ENCODE peak calls at places on chromosomes 11 and 22, in ten cellular contexts. One of them, this sample, is unnamed.

GRCh38 chr11:64096835-64097234 is 61.1 kb downstream of the FLRT1 start:
- DNase-seq in vagina: no peak
- DNase-seq in HL-60: no peak
- DNase-seq in activated naive CD4-positive, alpha-beta T cell treated with anti-CD3 and anti-CD28 coated beads for 36 hours: no peak
- DNase-seq in nephron progenitor cell: no peak
- DNase-seq in stimulated activated CD4-positive, alpha-beta T cell treated with anti-CD3 and anti-CD28 coated beads, Interleukin-12 subunit alpha, Interleukin-12 subunit beta, amount 100 ng/mL, for 4 hours: no peak
- DNase-seq in B cell: no peak
- DNase-seq in right lobe of liver: no peak
- DNase-seq in activated T-cell treated with anti-CD3 and anti-CD28 coated beads for 48 hours: no peak
- DNase-seq in osteoblast: no peak
- DNase-seq in this sample: no peak

GRCh38 chr11:77752518-77752917 is 68.0 kb downstream of the RSF1 start:
- DNase-seq in vagina: no peak
- DNase-seq in HL-60: no peak
- DNase-seq in activated naive CD4-positive, alpha-beta T cell treated with anti-CD3 and anti-CD28 coated beads for 36 hours: no peak
- DNase-seq in nephron progenitor cell: no peak
- DNase-seq in stimulated activated CD4-positive, alpha-beta T cell treated with anti-CD3 and anti-CD28 coated beads, Interleukin-12 subunit alpha, Interleukin-12 subunit beta, amount 100 ng/mL, for 4 hours: no peak
- DNase-seq in B cell: no peak
- DNase-seq in right lobe of liver: no peak
- DNase-seq in activated T-cell treated with anti-CD3 and anti-CD28 coated beads for 48 hours: no peak
- DNase-seq in osteoblast: no peak
- DNase-seq in this sample: no peak

GRCh38 chr11:94002226-94002625 is 18.9 kb upstream of the HEPHL1 start:
- DNase-seq in vagina: no peak
- DNase-seq in HL-60: no peak
- DNase-seq in activated naive CD4-positive, alpha-beta T cell treated with anti-CD3 and anti-CD28 coated beads for 36 hours: no peak
- DNase-seq in nephron progenitor cell: no peak
- DNase-seq in stimulated activated CD4-positive, alpha-beta T cell treated with anti-CD3 and anti-CD28 coated beads, Interleukin-12 subunit alpha, Interleukin-12 subunit beta, amount 100 ng/mL, for 4 hours: no peak
- DNase-seq in B cell: no peak
- DNase-seq in right lobe of liver: no peak
- DNase-seq in activated T-cell treated with anti-CD3 and anti-CD28 coated beads for 48 hours: no peak
- DNase-seq in osteoblast: no peak
- DNase-seq in this sample: no peak

GRCh38 chr11:2778630-2779498 is 79.1 kb upstream of the KCNQ1OT1 start:
- DNase-seq in vagina: peak; percentile 90
- DNase-seq in HL-60: no peak
- DNase-seq in activated naive CD4-positive, alpha-beta T cell treated with anti-CD3 and anti-CD28 coated beads for 36 hours: peak; percentile 3
- DNase-seq in nephron progenitor cell: no peak
- DNase-seq in stimulated activated CD4-positive, alpha-beta T cell treated with anti-CD3 and anti-CD28 coated beads, Interleukin-12 subunit alpha, Interleukin-12 subunit beta, amount 100 ng/mL, for 4 hours: no peak
- DNase-seq in B cell: no peak
- DNase-seq in right lobe of liver: peak; percentile 86
- DNase-seq in activated T-cell treated with anti-CD3 and anti-CD28 coated beads for 48 hours: no peak
- DNase-seq in osteoblast: peak; percentile 98
- DNase-seq in this sample: peak; percentile 35

GRCh38 chr11:131094828-131095227 is 178.5 kb upstream of the SNX19 start:
- DNase-seq in vagina: no peak
- DNase-seq in HL-60: no peak
- DNase-seq in activated naive CD4-positive, alpha-beta T cell treated with anti-CD3 and anti-CD28 coated beads for 36 hours: no peak
- DNase-seq in nephron progenitor cell: no peak
- DNase-seq in stimulated activated CD4-positive, alpha-beta T cell treated with anti-CD3 and anti-CD28 coated beads, Interleukin-12 subunit alpha, Interleukin-12 subunit beta, amount 100 ng/mL, for 4 hours: no peak
- DNase-seq in B cell: no peak
- DNase-seq in right lobe of liver: no peak
- DNase-seq in activated T-cell treated with anti-CD3 and anti-CD28 coated beads for 48 hours: no peak
- DNase-seq in osteoblast: no peak
- DNase-seq in this sample: no peak

GRCh38 chr11:64610596-64610995 is 19.6 kb downstream of the SLC22A12 start:
- DNase-seq in vagina: no peak
- DNase-seq in HL-60: no peak
- DNase-seq in activated naive CD4-positive, alpha-beta T cell treated with anti-CD3 and anti-CD28 coated beads for 36 hours: no peak
- DNase-seq in nephron progenitor cell: no peak
- DNase-seq in stimulated activated CD4-positive, alpha-beta T cell treated with anti-CD3 and anti-CD28 coated beads, Interleukin-12 subunit alpha, Interleukin-12 subunit beta, amount 100 ng/mL, for 4 hours: no peak
- DNase-seq in B cell: no peak
- DNase-seq in right lobe of liver: peak; percentile 18
- DNase-seq in activated T-cell treated with anti-CD3 and anti-CD28 coated beads for 48 hours: no peak
- DNase-seq in osteoblast: no peak
- DNase-seq in this sample: no peak

GRCh38 chr11:76626921-76627391 is 43.6 kb downstream of the LRRC32 start:
- DNase-seq in vagina: peak; percentile 84
- DNase-seq in HL-60: peak; percentile 92
- DNase-seq in activated naive CD4-positive, alpha-beta T cell treated with anti-CD3 and anti-CD28 coated beads for 36 hours: peak; percentile 58
- DNase-seq in nephron progenitor cell: no peak
- DNase-seq in stimulated activated CD4-positive, alpha-beta T cell treated with anti-CD3 and anti-CD28 coated beads, Interleukin-12 subunit alpha, Interleukin-12 subunit beta, amount 100 ng/mL, for 4 hours: no peak
- DNase-seq in B cell: peak; percentile 86
- DNase-seq in right lobe of liver: no peak
- DNase-seq in activated T-cell treated with anti-CD3 and anti-CD28 coated beads for 48 hours: peak; percentile 63
- DNase-seq in osteoblast: peak; percentile 77
- DNase-seq in this sample: peak; percentile 90

GRCh38 chr22:23538502-23538860 is 41.6 kb downstream of the IGLL1 start:
- DNase-seq in vagina: no peak
- DNase-seq in HL-60: no peak
- DNase-seq in activated naive CD4-positive, alpha-beta T cell treated with anti-CD3 and anti-CD28 coated beads for 36 hours: no peak
- DNase-seq in nephron progenitor cell: no peak
- DNase-seq in stimulated activated CD4-positive, alpha-beta T cell treated with anti-CD3 and anti-CD28 coated beads, Interleukin-12 subunit alpha, Interleukin-12 subunit beta, amount 100 ng/mL, for 4 hours: no peak
- DNase-seq in B cell: no peak
- DNase-seq in right lobe of liver: peak; percentile 34
- DNase-seq in activated T-cell treated with anti-CD3 and anti-CD28 coated beads for 48 hours: no peak
- DNase-seq in osteoblast: no peak
- DNase-seq in this sample: no peak

GRCh38 chr11:134202661-134203060 is 21.1 kb downstream of the NCAPD3 start:
- DNase-seq in vagina: no peak
- DNase-seq in HL-60: no peak
- DNase-seq in activated naive CD4-positive, alpha-beta T cell treated with anti-CD3 and anti-CD28 coated beads for 36 hours: no peak
- DNase-seq in nephron progenitor cell: no peak
- DNase-seq in stimulated activated CD4-positive, alpha-beta T cell treated with anti-CD3 and anti-CD28 coated beads, Interleukin-12 subunit alpha, Interleukin-12 subunit beta, amount 100 ng/mL, for 4 hours: no peak
- DNase-seq in B cell: no peak
- DNase-seq in right lobe of liver: no peak
- DNase-seq in activated T-cell treated with anti-CD3 and anti-CD28 coated beads for 48 hours: no peak
- DNase-seq in osteoblast: no peak
- DNase-seq in this sample: no peak

GRCh38 chr11:102810943-102811528 is 13.1 kb upstream of the MMP1 start:
- DNase-seq in vagina: no peak
- DNase-seq in HL-60: no peak
- DNase-seq in activated naive CD4-positive, alpha-beta T cell treated with anti-CD3 and anti-CD28 coated beads for 36 hours: no peak
- DNase-seq in nephron progenitor cell: no peak
- DNase-seq in stimulated activated CD4-positive, alpha-beta T cell treated with anti-CD3 and anti-CD28 coated beads, Interleukin-12 subunit alpha, Interleukin-12 subunit beta, amount 100 ng/mL, for 4 hours: no peak
- DNase-seq in B cell: no peak
- DNase-seq in right lobe of liver: no peak
- DNase-seq in activated T-cell treated with anti-CD3 and anti-CD28 coated beads for 48 hours: no peak
- DNase-seq in osteoblast: peak; percentile 50
- DNase-seq in this sample: no peak

GRCh38 chr11:78101073-78101472 is 21.4 kb upstream of the NDUFC2 start:
- DNase-seq in vagina: no peak
- DNase-seq in HL-60: no peak
- DNase-seq in activated naive CD4-positive, alpha-beta T cell treated with anti-CD3 and anti-CD28 coated beads for 36 hours: no peak
- DNase-seq in nephron progenitor cell: no peak
- DNase-seq in stimulated activated CD4-positive, alpha-beta T cell treated with anti-CD3 and anti-CD28 coated beads, Interleukin-12 subunit alpha, Interleukin-12 subunit beta, amount 100 ng/mL, for 4 hours: no peak
- DNase-seq in B cell: no peak
- DNase-seq in right lobe of liver: no peak
- DNase-seq in activated T-cell treated with anti-CD3 and anti-CD28 coated beads for 48 hours: no peak
- DNase-seq in osteoblast: no peak
- DNase-seq in this sample: no peak

GRCh38 chr11:12120031-12121008 is 9.9 kb downstream of the MICAL2 start:
- DNase-seq in vagina: no peak
- DNase-seq in HL-60: no peak
- DNase-seq in activated naive CD4-positive, alpha-beta T cell treated with anti-CD3 and anti-CD28 coated beads for 36 hours: no peak
- DNase-seq in nephron progenitor cell: no peak
- DNase-seq in stimulated activated CD4-positive, alpha-beta T cell treated with anti-CD3 and anti-CD28 coated beads, Interleukin-12 subunit alpha, Interleukin-12 subunit beta, amount 100 ng/mL, for 4 hours: no peak
- DNase-seq in B cell: no peak
- DNase-seq in right lobe of liver: no peak
- DNase-seq in activated T-cell treated with anti-CD3 and anti-CD28 coated beads for 48 hours: no peak
- DNase-seq in osteoblast: peak; percentile 83
- DNase-seq in this sample: no peak

GRCh38 chr11:68954970-68955958 is 25.5 kb downstream of the MRGPRD start:
- DNase-seq in vagina: no peak
- DNase-seq in HL-60: peak; percentile 54
- DNase-seq in activated naive CD4-positive, alpha-beta T cell treated with anti-CD3 and anti-CD28 coated beads for 36 hours: no peak
- DNase-seq in nephron progenitor cell: peak; percentile 24
- DNase-seq in stimulated activated CD4-positive, alpha-beta T cell treated with anti-CD3 and anti-CD28 coated beads, Interleukin-12 subunit alpha, Interleukin-12 subunit beta, amount 100 ng/mL, for 4 hours: no peak
- DNase-seq in B cell: peak; percentile 22
- DNase-seq in right lobe of liver: no peak
- DNase-seq in activated T-cell treated with anti-CD3 and anti-CD28 coated beads for 48 hours: no peak
- DNase-seq in osteoblast: peak; percentile 95
- DNase-seq in this sample: no peak

GRCh38 chr22:37631448-37632173 is 7.9 kb upstream of the SH3BP1 start:
- DNase-seq in vagina: no peak
- DNase-seq in HL-60: no peak
- DNase-seq in activated naive CD4-positive, alpha-beta T cell treated with anti-CD3 and anti-CD28 coated beads for 36 hours: no peak
- DNase-seq in nephron progenitor cell: no peak
- DNase-seq in stimulated activated CD4-positive, alpha-beta T cell treated with anti-CD3 and anti-CD28 coated beads, Interleukin-12 subunit alpha, Interleukin-12 subunit beta, amount 100 ng/mL, for 4 hours: no peak
- DNase-seq in B cell: no peak
- DNase-seq in right lobe of liver: no peak
- DNase-seq in activated T-cell treated with anti-CD3 and anti-CD28 coated beads for 48 hours: no peak
- DNase-seq in osteoblast: peak; percentile 83
- DNase-seq in this sample: peak; percentile 80

GRCh38 chr11:3877252-3878035 is 22.0 kb downstream of the STIM1 start:
- DNase-seq in vagina: no peak
- DNase-seq in HL-60: no peak
- DNase-seq in activated naive CD4-positive, alpha-beta T cell treated with anti-CD3 and anti-CD28 coated beads for 36 hours: no peak
- DNase-seq in nephron progenitor cell: no peak
- DNase-seq in stimulated activated CD4-positive, alpha-beta T cell treated with anti-CD3 and anti-CD28 coated beads, Interleukin-12 subunit alpha, Interleukin-12 subunit beta, amount 100 ng/mL, for 4 hours: no peak
- DNase-seq in B cell: no peak
- DNase-seq in right lobe of liver: no peak
- DNase-seq in activated T-cell treated with anti-CD3 and anti-CD28 coated beads for 48 hours: no peak
- DNase-seq in osteoblast: no peak
- DNase-seq in this sample: no peak

GRCh38 chr11:46736615-46737014 is 17.6 kb downstream of the F2 start:
- DNase-seq in vagina: no peak
- DNase-seq in HL-60: no peak
- DNase-seq in activated naive CD4-positive, alpha-beta T cell treated with anti-CD3 and anti-CD28 coated beads for 36 hours: no peak
- DNase-seq in nephron progenitor cell: no peak
- DNase-seq in stimulated activated CD4-positive, alpha-beta T cell treated with anti-CD3 and anti-CD28 coated beads, Interleukin-12 subunit alpha, Interleukin-12 subunit beta, amount 100 ng/mL, for 4 hours: no peak
- DNase-seq in B cell: no peak
- DNase-seq in right lobe of liver: no peak
- DNase-seq in activated T-cell treated with anti-CD3 and anti-CD28 coated beads for 48 hours: no peak
- DNase-seq in osteoblast: peak; percentile 31
- DNase-seq in this sample: no peak

GRCh38 chr11:35549787-35550186 is 24.4 kb upstream of the PAMR1 start:
- DNase-seq in vagina: peak; percentile 69
- DNase-seq in HL-60: no peak
- DNase-seq in activated naive CD4-positive, alpha-beta T cell treated with anti-CD3 and anti-CD28 coated beads for 36 hours: no peak
- DNase-seq in nephron progenitor cell: peak; percentile 18
- DNase-seq in stimulated activated CD4-positive, alpha-beta T cell treated with anti-CD3 and anti-CD28 coated beads, Interleukin-12 subunit alpha, Interleukin-12 subunit beta, amount 100 ng/mL, for 4 hours: no peak
- DNase-seq in B cell: no peak
- DNase-seq in right lobe of liver: no peak
- DNase-seq in activated T-cell treated with anti-CD3 and anti-CD28 coated beads for 48 hours: no peak
- DNase-seq in osteoblast: peak; percentile 91
- DNase-seq in this sample: no peak

GRCh38 chr11:72739240-72740059 is 12.8 kb downstream of the ARAP1 start:
- DNase-seq in vagina: no peak
- DNase-seq in HL-60: no peak
- DNase-seq in activated naive CD4-positive, alpha-beta T cell treated with anti-CD3 and anti-CD28 coated beads for 36 hours: no peak
- DNase-seq in nephron progenitor cell: no peak
- DNase-seq in stimulated activated CD4-positive, alpha-beta T cell treated with anti-CD3 and anti-CD28 coated beads, Interleukin-12 subunit alpha, Interleukin-12 subunit beta, amount 100 ng/mL, for 4 hours: no peak
- DNase-seq in B cell: no peak
- DNase-seq in right lobe of liver: no peak
- DNase-seq in activated T-cell treated with anti-CD3 and anti-CD28 coated beads for 48 hours: no peak
- DNase-seq in osteoblast: peak; percentile 81
- DNase-seq in this sample: no peak

GRCh38 chr11:134647066-134647746 is 235.2 kb upstream of the B3GAT1 start:
- DNase-seq in vagina: no peak
- DNase-seq in HL-60: no peak
- DNase-seq in activated naive CD4-positive, alpha-beta T cell treated with anti-CD3 and anti-CD28 coated beads for 36 hours: no peak
- DNase-seq in nephron progenitor cell: no peak
- DNase-seq in stimulated activated CD4-positive, alpha-beta T cell treated with anti-CD3 and anti-CD28 coated beads, Interleukin-12 subunit alpha, Interleukin-12 subunit beta, amount 100 ng/mL, for 4 hours: no peak
- DNase-seq in B cell: no peak
- DNase-seq in right lobe of liver: no peak
- DNase-seq in activated T-cell treated with anti-CD3 and anti-CD28 coated beads for 48 hours: no peak
- DNase-seq in osteoblast: no peak
- DNase-seq in this sample: no peak

This sample was measured in activated CD8-positive, alpha-beta memory T cell treated with anti-CD3 and anti-CD28 coated beads, Interleukin-2, amount 10 ng/mL, durations not matched to agents 7 days and 5 days.